ENCODE peak calls at places on chromosomes 5 and 9, in four cellular contexts. One of them, this sample, is unnamed.

GRCh38 chr5:168683247-168683926 is 104.2 kb upstream of the PANK3 start:
- DNase-seq in D341Med: no peak
- DNase-seq in HEK293T: no peak
- DNase-seq in fibroblast of pulmonary artery: no peak
- DNase-seq in this sample: no peak

GRCh38 chr9:27125030-27125429 is 16.0 kb downstream of the TEK start:
- DNase-seq in D341Med: no peak
- DNase-seq in HEK293T: no peak
- DNase-seq in fibroblast of pulmonary artery: peak
- DNase-seq in this sample: no peak

GRCh38 chr5:78753093-78753531 is 104.5 kb upstream of the LHFPL2 start:
- DNase-seq in D341Med: no peak
- DNase-seq in HEK293T: no peak
- DNase-seq in fibroblast of pulmonary artery: no peak
- DNase-seq in this sample: no peak

GRCh38 chr9:127734247-127734746 is 797 bp downstream of the TOR2A start:
- DNase-seq in D341Med: no peak
- DNase-seq in HEK293T: no peak
- DNase-seq in fibroblast of pulmonary artery: no peak
- DNase-seq in this sample: no peak

GRCh38 chr5:13609504-13609903 is 335.0 kb downstream of the DNAH5 start:
- DNase-seq in D341Med: no peak
- DNase-seq in HEK293T: no peak
- DNase-seq in fibroblast of pulmonary artery: no peak
- DNase-seq in this sample: no peak

GRCh38 chr5:862367-863243 is 11.8 kb upstream of the ZDHHC11 start:
- DNase-seq in D341Med: no peak
- DNase-seq in HEK293T: no peak
- DNase-seq in fibroblast of pulmonary artery: no peak
- DNase-seq in this sample: no peak

GRCh38 chr5:144072518-144072927 is 97.9 kb downstream of the YIPF5 start:
- DNase-seq in D341Med: no peak
- DNase-seq in HEK293T: no peak
- DNase-seq in fibroblast of pulmonary artery: peak
- DNase-seq in this sample: no peak

GRCh38 chr9:99019523-99020331 is 76.0 kb downstream of the COL15A1 start:
- DNase-seq in D341Med: no peak
- DNase-seq in HEK293T: no peak
- DNase-seq in fibroblast of pulmonary artery: peak
- DNase-seq in this sample: no peak

GRCh38 chr5:59517926-59518585 is 375.5 kb downstream of the PDE4D start:
- DNase-seq in D341Med: no peak
- DNase-seq in HEK293T: no peak
- DNase-seq in fibroblast of pulmonary artery: peak
- DNase-seq in this sample: no peak

GRCh38 chr5:43019615-43020293 is 20.4 kb downstream of the ANXA2R start:
- DNase-seq in D341Med: peak
- DNase-seq in HEK293T: no peak
- DNase-seq in fibroblast of pulmonary artery: peak
- DNase-seq in this sample: peak

GRCh38 chr9:98450486-98450885 is 195.0 kb upstream of the TBC1D2 start:
- DNase-seq in D341Med: no peak
- DNase-seq in HEK293T: no peak
- DNase-seq in fibroblast of pulmonary artery: peak
- DNase-seq in this sample: no peak

GRCh38 chr5:88484367-88484766 is 215.7 kb upstream of the TMEM161B start:
- DNase-seq in D341Med: no peak
- DNase-seq in HEK293T: no peak
- DNase-seq in fibroblast of pulmonary artery: no peak
- DNase-seq in this sample: no peak

GRCh38 chr9:132460240-132460639 is 50.2 kb downstream of the CFAP77 start:
- DNase-seq in D341Med: no peak
- DNase-seq in HEK293T: no peak
- DNase-seq in fibroblast of pulmonary artery: no peak
- DNase-seq in this sample: no peak

GRCh38 chr9:122954253-122954691 is 13.5 kb downstream of the RABGAP1 start:
- DNase-seq in D341Med: no peak
- DNase-seq in HEK293T: no peak
- DNase-seq in fibroblast of pulmonary artery: peak
- DNase-seq in this sample: no peak

GRCh38 chr9:5263568-5264218 is 32.5 kb downstream of the INSL4 start:
- DNase-seq in D341Med: no peak
- DNase-seq in HEK293T: peak
- DNase-seq in fibroblast of pulmonary artery: peak
- DNase-seq in this sample: no peak

GRCh38 chr5:146541956-146542849 is 26.2 kb upstream of the GPR151 start:
- DNase-seq in D341Med: peak
- DNase-seq in HEK293T: peak
- DNase-seq in fibroblast of pulmonary artery: peak
- DNase-seq in this sample: peak

GRCh38 chr5:981466-981865 is 27.1 kb upstream of the NKD2 start:
- DNase-seq in D341Med: peak
- DNase-seq in HEK293T: no peak
- DNase-seq in fibroblast of pulmonary artery: no peak
- DNase-seq in this sample: no peak

GRCh38 chr9:27888661-27889295 is 315.5 kb upstream of the C9orf72 start:
- DNase-seq in D341Med: peak
- DNase-seq in HEK293T: peak
- DNase-seq in fibroblast of pulmonary artery: peak
- DNase-seq in this sample: peak

GRCh38 chr5:10645146-10645545 is 81.3 kb downstream of the ANKRD33B start:
- DNase-seq in D341Med: no peak
- DNase-seq in HEK293T: no peak
- DNase-seq in fibroblast of pulmonary artery: no peak
- DNase-seq in this sample: no peak

GRCh38 chr5:67308988-67309688 is 112.5 kb upstream of the CD180 start:
- DNase-seq in D341Med: no peak
- DNase-seq in HEK293T: no peak
- DNase-seq in fibroblast of pulmonary artery: no peak
- DNase-seq in this sample: no peak

GRCh38 chr5:150779397-150780179 is 1.0 kb downstream of the SMIM3 start:
- DNase-seq in D341Med: no peak
- DNase-seq in HEK293T: no peak
- DNase-seq in fibroblast of pulmonary artery: no peak
- DNase-seq in this sample: no peak

GRCh38 chr5:149711338-149711737 is 18.8 kb upstream of the PPARGC1B start:
- DNase-seq in D341Med: no peak
- DNase-seq in HEK293T: no peak
- DNase-seq in fibroblast of pulmonary artery: no peak
- DNase-seq in this sample: no peak

GRCh38 chr5:78236046-78236445 is 58.5 kb downstream of the AP3B1 start:
- DNase-seq in D341Med: no peak
- DNase-seq in HEK293T: no peak
- DNase-seq in fibroblast of pulmonary artery: no peak
- DNase-seq in this sample: no peak

GRCh38 chr9:74953235-74953741 is 576 bp upstream of the C9orf40 start:
- DNase-seq in D341Med: no peak
- DNase-seq in HEK293T: no peak
- DNase-seq in fibroblast of pulmonary artery: no peak
- DNase-seq in this sample: no peak

GRCh38 chr9:16729656-16730055 is 140.8 kb downstream of the BNC2 start:
- DNase-seq in D341Med: no peak
- DNase-seq in HEK293T: no peak
- DNase-seq in fibroblast of pulmonary artery: no peak
- DNase-seq in this sample: no peak

GRCh38 chr5:73188764-73189521 is 15.9 kb downstream of the TMEM174 start:
- DNase-seq in D341Med: no peak
- DNase-seq in HEK293T: no peak
- DNase-seq in fibroblast of pulmonary artery: no peak
- DNase-seq in this sample: no peak

GRCh38 chr9:97563458-97564135 is 62.1 kb downstream of the TMOD1 start:
- DNase-seq in D341Med: no peak
- DNase-seq in HEK293T: no peak
- DNase-seq in fibroblast of pulmonary artery: no peak
- DNase-seq in this sample: no peak

GRCh38 chr5:59276886-59277514 is 616.5 kb downstream of the PDE4D start:
- DNase-seq in D341Med: no peak
- DNase-seq in HEK293T: no peak
- DNase-seq in fibroblast of pulmonary artery: peak
- DNase-seq in this sample: no peak

GRCh38 chr9:98117984-98118639 is 910 bp downstream of the TRIM14 start:
- DNase-seq in D341Med: no peak
- DNase-seq in HEK293T: peak
- DNase-seq in fibroblast of pulmonary artery: peak
- DNase-seq in this sample: peak

GRCh38 chr5:74953961-74954720 is 88.0 kb upstream of the FAM169A start:
- DNase-seq in D341Med: no peak
- DNase-seq in HEK293T: no peak
- DNase-seq in fibroblast of pulmonary artery: peak
- DNase-seq in this sample: no peak

GRCh38 chr5:1564182-1564748 is 40.5 kb upstream of the LPCAT1 start:
- DNase-seq in D341Med: no peak
- DNase-seq in HEK293T: no peak
- DNase-seq in fibroblast of pulmonary artery: peak
- DNase-seq in this sample: no peak

GRCh38 chr5:9118852-9119251 is 427.0 kb downstream of the SEMA5A start:
- DNase-seq in D341Med: no peak
- DNase-seq in HEK293T: no peak
- DNase-seq in fibroblast of pulmonary artery: no peak
- DNase-seq in this sample: no peak

GRCh38 chr5:616342-617039 is 4.4 kb downstream of the CEP72 start:
- DNase-seq in D341Med: no peak
- DNase-seq in HEK293T: no peak
- DNase-seq in fibroblast of pulmonary artery: peak
- DNase-seq in this sample: no peak

GRCh38 chr9:90835206-90835605 is 33.6 kb downstream of the SYK start:
- DNase-seq in D341Med: no peak
- DNase-seq in HEK293T: no peak
- DNase-seq in fibroblast of pulmonary artery: no peak
- DNase-seq in this sample: no peak

GRCh38 chr9:130118841-130119520 is 53.2 kb upstream of the NCS1 start:
- DNase-seq in D341Med: peak
- DNase-seq in HEK293T: no peak
- DNase-seq in fibroblast of pulmonary artery: no peak
- DNase-seq in this sample: no peak

GRCh38 chr9:136823136-136824046 is 15.6 kb downstream of the RABL6 start:
- DNase-seq in D341Med: no peak
- DNase-seq in HEK293T: no peak
- DNase-seq in fibroblast of pulmonary artery: no peak
- DNase-seq in this sample: no peak

GRCh38 chr5:78574731-78575161 is 73.8 kb downstream of the LHFPL2 start:
- DNase-seq in D341Med: peak
- DNase-seq in HEK293T: no peak
- DNase-seq in fibroblast of pulmonary artery: no peak
- DNase-seq in this sample: no peak

GRCh38 chr5:3954189-3954588 is 358.6 kb downstream of the IRX1 start:
- DNase-seq in D341Med: no peak
- DNase-seq in HEK293T: no peak
- DNase-seq in fibroblast of pulmonary artery: no peak
- DNase-seq in this sample: no peak

GRCh38 chr5:39273314-39273954 is 54.1 kb upstream of the FYB1 start:
- DNase-seq in D341Med: no peak
- DNase-seq in HEK293T: no peak
- DNase-seq in fibroblast of pulmonary artery: no peak
- DNase-seq in this sample: no peak

This sample was measured in HuH-7.